ENCODE peak calls at places on chromosomes 2 and 18, in nine cellular contexts. One of them, this sample, is unnamed.

GRCh38 chr2:120434487-120434886 is 88.6 kb downstream of the INHBB start:
- DNase-seq in astrocyte of the cerebellum: no peak
- DNase-seq in B cell: no peak
- DNase-seq in SJCRH30: no peak
- DNase-seq in HFFc6: no peak
- DNase-seq in GM13977: no peak
- DNase-seq in stimulated activated CD4-positive, alpha-beta T cell treated with anti-CD3 and anti-CD28 coated beads, TNF-alpha, amount 100 ng/mL, for 24 hours: no peak
- DNase-seq in T-cell: no peak
- DNase-seq in skeletal muscle cell: no peak
- DNase-seq in this sample: no peak

GRCh38 chr2:54673501-54673998 is 49.9 kb upstream of the EML6 start:
- DNase-seq in astrocyte of the cerebellum: no peak
- DNase-seq in B cell: peak; percentile 29
- DNase-seq in SJCRH30: no peak
- DNase-seq in HFFc6: no peak
- DNase-seq in GM13977: peak; percentile 36
- DNase-seq in stimulated activated CD4-positive, alpha-beta T cell treated with anti-CD3 and anti-CD28 coated beads, TNF-alpha, amount 100 ng/mL, for 24 hours: no peak
- DNase-seq in T-cell: peak; percentile 16
- DNase-seq in skeletal muscle cell: no peak
- DNase-seq in this sample: no peak

GRCh38 chr2:6545336-6545735 is 320.4 kb downstream of the CMPK2 start:
- DNase-seq in astrocyte of the cerebellum: no peak
- DNase-seq in B cell: no peak
- DNase-seq in SJCRH30: no peak
- DNase-seq in HFFc6: no peak
- DNase-seq in GM13977: no peak
- DNase-seq in stimulated activated CD4-positive, alpha-beta T cell treated with anti-CD3 and anti-CD28 coated beads, TNF-alpha, amount 100 ng/mL, for 24 hours: no peak
- DNase-seq in T-cell: no peak
- DNase-seq in skeletal muscle cell: no peak
- DNase-seq in this sample: no peak

GRCh38 chr18:63259581-63259830 is 60.1 kb downstream of the BCL2 start:
- DNase-seq in astrocyte of the cerebellum: no peak
- DNase-seq in B cell: no peak
- DNase-seq in SJCRH30: no peak
- DNase-seq in HFFc6: no peak
- DNase-seq in GM13977: no peak
- DNase-seq in stimulated activated CD4-positive, alpha-beta T cell treated with anti-CD3 and anti-CD28 coated beads, TNF-alpha, amount 100 ng/mL, for 24 hours: no peak
- DNase-seq in T-cell: no peak
- DNase-seq in skeletal muscle cell: no peak
- DNase-seq in this sample: no peak

GRCh38 chr18:48887294-48887904 is 63.4 kb downstream of the SMAD7 start:
- DNase-seq in astrocyte of the cerebellum: no peak
- DNase-seq in B cell: no peak
- DNase-seq in SJCRH30: no peak
- DNase-seq in HFFc6: no peak
- DNase-seq in GM13977: no peak
- DNase-seq in stimulated activated CD4-positive, alpha-beta T cell treated with anti-CD3 and anti-CD28 coated beads, TNF-alpha, amount 100 ng/mL, for 24 hours: no peak
- DNase-seq in T-cell: no peak
- DNase-seq in skeletal muscle cell: no peak
- DNase-seq in this sample: no peak

GRCh38 chr2:95349568-95350319 is 52.6 kb downstream of the KCNIP3 start:
- DNase-seq in astrocyte of the cerebellum: no peak
- DNase-seq in B cell: no peak
- DNase-seq in SJCRH30: no peak
- DNase-seq in HFFc6: no peak
- DNase-seq in GM13977: no peak
- DNase-seq in stimulated activated CD4-positive, alpha-beta T cell treated with anti-CD3 and anti-CD28 coated beads, TNF-alpha, amount 100 ng/mL, for 24 hours: no peak
- DNase-seq in T-cell: no peak
- DNase-seq in skeletal muscle cell: no peak
- DNase-seq in this sample: no peak

GRCh38 chr2:206856474-206856873 is 82.8 kb upstream of the CPO start:
- DNase-seq in astrocyte of the cerebellum: no peak
- DNase-seq in B cell: no peak
- DNase-seq in SJCRH30: no peak
- DNase-seq in HFFc6: peak; percentile 26
- DNase-seq in GM13977: no peak
- DNase-seq in stimulated activated CD4-positive, alpha-beta T cell treated with anti-CD3 and anti-CD28 coated beads, TNF-alpha, amount 100 ng/mL, for 24 hours: no peak
- DNase-seq in T-cell: no peak
- DNase-seq in skeletal muscle cell: peak; percentile 19
- DNase-seq in this sample: no peak

GRCh38 chr2:205270689-205271088 is 411.6 kb upstream of the NRP2 start:
- DNase-seq in astrocyte of the cerebellum: no peak
- DNase-seq in B cell: no peak
- DNase-seq in SJCRH30: peak; percentile 32
- DNase-seq in HFFc6: no peak
- DNase-seq in GM13977: no peak
- DNase-seq in stimulated activated CD4-positive, alpha-beta T cell treated with anti-CD3 and anti-CD28 coated beads, TNF-alpha, amount 100 ng/mL, for 24 hours: no peak
- DNase-seq in T-cell: no peak
- DNase-seq in skeletal muscle cell: no peak
- DNase-seq in this sample: no peak

GRCh38 chr2:217868911-217869334 is 133.9 kb downstream of the TNS1 start:
- DNase-seq in astrocyte of the cerebellum: no peak
- DNase-seq in B cell: no peak
- DNase-seq in SJCRH30: no peak
- DNase-seq in HFFc6: peak; percentile 51
- DNase-seq in GM13977: no peak
- DNase-seq in stimulated activated CD4-positive, alpha-beta T cell treated with anti-CD3 and anti-CD28 coated beads, TNF-alpha, amount 100 ng/mL, for 24 hours: no peak
- DNase-seq in T-cell: no peak
- DNase-seq in skeletal muscle cell: peak; percentile 26
- DNase-seq in this sample: no peak